ENCODE peak calls at places on chromosomes 5 and 9, in five cellular contexts. Y, A, R, K and L are unnamed samples.

GRCh38 chr5:124923131-124923530 is 176.7 kb upstream of the ZNF608 start:
- DNase-seq in Y (no peak), A (no peak), R (peak; percentile 25), K (no peak), L (peak; percentile 61)

GRCh38 chr5:141686648-141687416 is 4.8 kb upstream of the ARAP3 start:
- DNase-seq in Y (no peak), A (no peak), R (no peak), K (no peak), L (no peak)

GRCh38 chr9:127452481-127453092 is 1.3 kb downstream of the LRSAM1 start:
- DNase-seq in Y (no peak), A (no peak), R (peak; percentile 57), K (no peak), L (peak; percentile 62)

GRCh38 chr5:126900796-126901195 is 123.9 kb downstream of the LMNB1 start:
- DNase-seq in Y (no peak), A (no peak), R (no peak), K (no peak), L (no peak)

GRCh38 chr9:136858844-136859757 is 7.0 kb downstream of the MAMDC4 start:
- DNase-seq in Y (no peak), A (no peak), R (no peak), K (no peak), L (no peak)

GRCh38 chr9:16001856-16002255 is 449.0 kb downstream of the CCDC171 start:
- DNase-seq in Y (no peak), A (no peak), R (no peak), K (peak; percentile 33), L (no peak)

GRCh38 chr5:180665682-180666404 is 16.4 kb upstream of the FLT4 start:
- DNase-seq in Y (no peak), A (no peak), R (no peak), K (no peak), L (no peak)

GRCh38 chr9:120532475-120532874 is 47.5 kb downstream of the CDK5RAP2 start:
- DNase-seq in Y (no peak), A (no peak), R (no peak), K (peak; percentile 1), L (peak; percentile 34)

GRCh38 chr5:162990856-162991497 is 446.4 kb upstream of the CCNG1 start:
- DNase-seq in Y (no peak), A (no peak), R (no peak), K (no peak), L (no peak)

GRCh38 chr5:131589510-131590348 is 45.3 kb downstream of the RAPGEF6 start:
- DNase-seq in Y (peak; percentile 30), A (no peak), R (peak; percentile 70), K (no peak), L (peak; percentile 72)

GRCh38 chr9:32376295-32376694 is 8.1 kb upstream of the ACO1 start:
- DNase-seq in Y (no peak), A (no peak), R (no peak), K (no peak), L (no peak)

GRCh38 chr5:73448072-73448432 is 525 bp downstream of the FOXD1 start:
- DNase-seq in Y (peak; percentile 49), A (no peak), R (no peak), K (no peak), L (peak; percentile 37)

GRCh38 chr5:176183321-176184074 is 54.7 kb upstream of the SIMC1 start:
- DNase-seq in Y (no peak), A (no peak), R (no peak), K (no peak), L (no peak)

GRCh38 chr5:92962752-92963151 is 618.3 kb downstream of the NR2F1-AS1 start:
- DNase-seq in Y (no peak), A (no peak), R (peak; percentile 93), K (no peak), L (peak; percentile 18)

GRCh38 chr5:138874771-138875628 is at the start of gene LRRTM2:
- DNase-seq in Y (no peak), A (no peak), R (no peak), K (peak; percentile 45), L (peak; percentile 26)

GRCh38 chr9:121921444-121921843 is 171.7 kb downstream of the TTLL11 start:
- DNase-seq in Y (no peak), A (no peak), R (no peak), K (no peak), L (peak; percentile 82)

GRCh38 chr5:68037541-68037940 is 178.0 kb upstream of the PIK3R1 start:
- DNase-seq in Y (no peak), A (no peak), R (no peak), K (no peak), L (no peak)

GRCh38 chr9:128007566-128008138 is 26.9 kb upstream of the EEIG1 start:
- DNase-seq in Y (peak; percentile 41), A (no peak), R (peak; percentile 75), K (no peak), L (peak; percentile 54)

GRCh38 chr5:777756-778161 is 6.8 kb downstream of the ZDHHC11B start:
- DNase-seq in Y (peak; percentile 84), A (no peak), R (no peak), K (no peak), L (no peak)

GRCh38 chr5:773517-774264 is 10.8 kb downstream of the ZDHHC11B start:
- DNase-seq in Y (peak; percentile 3), A (no peak), R (no peak), K (no peak), L (no peak)

GRCh38 chr5:775960-776861 is 8.3 kb downstream of the ZDHHC11B start:
- DNase-seq in Y (peak; percentile 5), A (no peak), R (no peak), K (no peak), L (no peak)

DNA sequence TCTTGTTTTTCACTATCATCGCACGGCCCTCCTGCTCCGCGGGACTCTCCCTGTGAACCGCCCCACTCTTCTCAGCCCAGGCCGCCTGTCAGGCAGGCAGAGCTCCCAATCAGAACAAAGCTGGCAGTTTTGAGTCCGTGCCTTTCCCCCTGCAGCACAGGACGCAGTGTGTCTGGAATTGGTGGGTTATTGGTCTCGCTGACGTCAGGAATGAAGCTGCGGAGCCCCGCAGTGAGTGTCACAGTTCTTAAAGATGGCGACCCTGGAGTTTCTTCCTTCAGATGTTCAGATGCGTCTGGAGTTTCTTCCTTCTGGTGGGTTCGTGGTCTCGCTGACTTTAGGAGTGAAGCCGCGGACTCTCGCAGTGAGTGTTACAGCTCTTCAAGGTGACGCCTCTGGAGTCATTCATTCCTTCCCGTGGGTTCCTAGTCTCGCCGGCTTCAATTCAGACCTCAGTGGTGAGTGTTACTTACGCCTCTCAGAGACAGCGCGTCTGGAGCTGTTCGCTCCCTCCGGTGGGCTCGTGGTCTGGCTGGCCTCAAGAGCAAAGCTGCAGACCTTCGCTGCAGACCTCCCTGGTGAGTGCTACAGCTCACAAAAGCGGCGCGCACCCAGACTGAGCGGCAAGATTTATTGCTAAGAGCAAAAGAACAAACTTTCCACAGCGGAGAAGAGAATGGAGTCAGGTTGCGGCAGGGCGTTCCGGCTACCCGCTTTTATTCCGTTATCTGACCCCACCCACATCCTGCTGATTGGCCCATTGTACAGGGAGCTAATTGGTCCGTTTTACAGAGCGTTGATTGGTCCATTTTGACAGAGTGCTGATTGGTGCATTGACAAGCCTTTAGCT is 7.4 kb downstream of the ZDHHC11B start:
- DNase-seq in Y (peak; percentile 60), A (no peak), R (no peak), K (no peak), L (no peak)
- H3K4me3 ChIP-seq in Y (peak overlapping the region; percentile 34), A (no peak overlapping the region), R (no peak overlapping the region), K (no peak overlapping the region), L (no peak overlapping the region)

GRCh38 chr5:111278824-111279504 is 54.8 kb downstream of the CAMK4 start:
- DNase-seq in Y (peak; percentile 73), A (peak; percentile 69), R (peak; percentile 78), K (peak; percentile 51), L (peak; percentile 91)
- H3K4me3 ChIP-seq in Y (no peak overlapping the region), A (no peak overlapping the region), R (no peak overlapping the region), K (no peak overlapping the region), L (peak overlapping the region; percentile 8)

GRCh38 chr9:14349141-14349817 is 35.3 kb upstream of the NFIB start:
- DNase-seq in Y (no peak), A (no peak), R (no peak), K (no peak), L (no peak)

GRCh38 chr9:14347408-14348224 is 33.7 kb upstream of the NFIB start:
- DNase-seq in Y (no peak), A (no peak), R (peak; percentile 53), K (peak; percentile 15), L (no peak)

GRCh38 chr9:14349818-14350333 is 35.9 kb upstream of the NFIB start:
- DNase-seq in Y (no peak), A (no peak), R (no peak), K (no peak), L (no peak)

GRCh38 chr9:14346826-14347407 is 33.0 kb upstream of the NFIB start:
- DNase-seq in Y (no peak), A (no peak), R (no peak), K (no peak), L (no peak)

GRCh38 chr9:14348241-14349140 is 34.5 kb upstream of the NFIB start:
- DNase-seq in Y (no peak), A (no peak), R (no peak), K (no peak), L (no peak)
- H3K4me3 ChIP-seq in Y (no peak overlapping the region), A (peak overlapping the region; percentile 67), R (peak overlapping the region; percentile 37), K (peak overlapping the region; percentile 40), L (no peak overlapping the region)

GRCh38 chr5:43702293-43702692 is 99.3 kb downstream of the NNT start:
- DNase-seq in Y (no peak), A (no peak), R (no peak), K (no peak), L (no peak)

GRCh38 chr5:43701227-43701626 is 98.2 kb downstream of the NNT start:
- DNase-seq in Y (no peak), A (no peak), R (no peak), K (no peak), L (no peak)

GRCh38 chr5:43702815-43703214 is 99.8 kb downstream of the NNT start:
- DNase-seq in Y (no peak), A (no peak), R (no peak), K (no peak), L (peak; percentile 7)

GRCh38 chr5:43699910-43700309 is 96.9 kb downstream of the NNT start:
- DNase-seq in Y (no peak), A (no peak), R (no peak), K (no peak), L (no peak)

GRCh38 chr5:43700591-43700990 is 97.6 kb downstream of the NNT start:
- DNase-seq in Y (no peak), A (no peak), R (no peak), K (no peak), L (no peak)
- H3K4me3 ChIP-seq in Y (no peak overlapping the region), A (no peak overlapping the region), R (no peak overlapping the region), K (no peak overlapping the region), L (no peak overlapping the region)

GRCh38 chr9:14313378-14313940 is 482 bp downstream of the NFIB start:
- DNase-seq in Y (no peak), A (no peak), R (peak; percentile 68), K (peak; percentile 23), L (peak; percentile 67)
- H3K4me3 ChIP-seq in Y (peak overlapping the region; percentile 46), A (peak overlapping the region; percentile 85), R (peak overlapping the region; percentile 39), K (peak overlapping the region; percentile 73), L (peak overlapping the region; percentile 79)